ENCODE peak calls at places on chromosome 5, in six cellular contexts. A is C1 segment of cervical spinal cord, N is HT1080, C is HFF-Myc, P is PC-3, W is NCI-H1417. H is an unnamed sample.

GRCh38 chr5:88888291-88888690 is 5.3 kb upstream of the MEF2C start:
- DNase-seq in A (no peak), N (no peak), C (no peak), P (no peak), W (no peak), H (no peak)

GRCh38 chr5:10545084-10545483 is 18.8 kb upstream of the ANKRD33B start:
- DNase-seq in A (no peak), N (no peak), C (no peak), P (no peak), W (no peak), H (no peak)

GRCh38 chr5:69217154-69217731 is 17.4 kb upstream of the CDK7 start:
- DNase-seq in A (no peak), N (no peak), C (no peak), P (no peak), W (peak; percentile 96), H (no peak)

GRCh38 chr5:111254613-111255012 is 30.4 kb downstream of the CAMK4 start:
- DNase-seq in A (no peak), N (peak; percentile 9), C (no peak), P (no peak), W (peak; percentile 94), H (peak; percentile 10)

GRCh38 chr5:15933481-15934207 is 245.9 kb downstream of the MARCHF11 start:
- DNase-seq in A (no peak), N (peak; percentile 47), C (no peak), P (no peak), W (no peak), H (no peak)

GRCh38 chr5:31445041-31445600 is 86.8 kb downstream of the DROSHA start:
- DNase-seq in A (no peak), N (no peak), C (no peak), P (no peak), W (no peak), H (no peak)

GRCh38 chr5:131224387-131225191 is 39.3 kb upstream of the CDC42SE2 start:
- DNase-seq in A (no peak), N (no peak), C (no peak), P (no peak), W (no peak), H (no peak)

GRCh38 chr5:139577689-139578347 is 16.7 kb downstream of the UBE2D2 start:
- DNase-seq in A (peak; percentile 75), N (no peak), C (no peak), P (no peak), W (no peak), H (no peak)

GRCh38 chr5:139831624-139832023 is 36.0 kb downstream of the PSD2 start:
- DNase-seq in A (no peak), N (no peak), C (no peak), P (no peak), W (no peak), H (no peak)

GRCh38 chr5:119010206-119010605 is 21.9 kb upstream of the DTWD2 start:
- DNase-seq in A (no peak), N (no peak), C (no peak), P (no peak), W (no peak), H (no peak)

GRCh38 chr5:92086059-92086811 is 703.1 kb upstream of the ARRDC3 start:
- DNase-seq in A (no peak), N (no peak), C (no peak), P (no peak), W (no peak), H (no peak)

GRCh38 chr5:106454651-106455415 is 1215.9 kb downstream of the EFNA5 start:
- DNase-seq in A (no peak), N (peak; percentile 75), C (peak; percentile 14), P (peak; percentile 89), W (peak; percentile 12), H (no peak)

GRCh38 chr5:140926211-140926902 is at the start of gene PCDHAC1:
- DNase-seq in A (peak; percentile 72), N (peak; percentile 15), C (peak; percentile 1), P (peak; percentile 82), W (peak; percentile 81), H (peak; percentile 91)

GRCh38 chr5:80516826-80517225 is 28.9 kb downstream of the FAM151B start:
- DNase-seq in A (no peak), N (peak; percentile 81), C (peak; percentile 70), P (peak; percentile 83), W (no peak), H (no peak)

GRCh38 chr5:168377525-168377924 is 86.1 kb downstream of the WWC1 start:
- DNase-seq in A (no peak), N (no peak), C (no peak), P (no peak), W (no peak), H (no peak)

GRCh38 chr5:16937023-16937379 is 913 bp upstream of the MYO10 start:
- DNase-seq in A (no peak), N (peak; percentile 28), C (no peak), P (peak; percentile 92), W (peak; percentile 52), H (peak; percentile 51)

GRCh38 chr5:158273035-158273434 is 414.1 kb upstream of the CLINT1 start:
- DNase-seq in A (no peak), N (no peak), C (no peak), P (no peak), W (no peak), H (no peak)

GRCh38 chr5:139272471-139273321 is 20.8 kb upstream of the MATR3 start:
- DNase-seq in A (peak; percentile 33), N (peak; percentile 92), C (no peak), P (no peak), W (no peak), H (peak; percentile 18)

GRCh38 chr5:169744336-169744735 is 107.3 kb downstream of the DOCK2 start:
- DNase-seq in A (no peak), N (no peak), C (no peak), P (no peak), W (no peak), H (no peak)

GRCh38 chr5:141872496-141873356 is 5.5 kb downstream of the PCDH1 start:
- DNase-seq in A (no peak), N (no peak), C (no peak), P (no peak), W (no peak), H (no peak)

GRCh38 chr5:142432961-142433360 is 108.1 kb upstream of the SPRY4 start:
- DNase-seq in A (no peak), N (no peak), C (no peak), P (no peak), W (no peak), H (peak; percentile 39)

GRCh38 chr5:93342563-93343061 is 238.4 kb downstream of the NR2F1-AS1 start:
- DNase-seq in A (no peak), N (no peak), C (no peak), P (no peak), W (peak; percentile 28), H (no peak)